ENCODE peak calls at places on chromosomes 4 and X, in five cellular contexts. W is GM18507, Q is NCI-H1694, B is GM04503, D is BJ. H is an unnamed sample.

GRCh38 chr4:186604124-186604627 is 48.8 kb upstream of the MTNR1A start:
- DNase-seq in W (no peak), Q (no peak), D (no peak), B (no peak), H (no peak)

GRCh38 chr4:80101086-80101767 is 28.2 kb upstream of the ANTXR2 start:
- DNase-seq in Q (no peak), D (no peak), W (no peak), B (no peak), H (no peak)

GRCh38 chr4:31557444-31557843 is 837.3 kb downstream of the PCDH7 start:
- DNase-seq in Q (no peak), D (no peak), W (no peak), B (no peak), H (no peak)

GRCh38 chr4:183838987-183839712 is 66.0 kb upstream of the STOX2 start:
- DNase-seq in W (no peak), Q (peak; percentile 31), B (no peak), D (no peak), H (no peak)

GRCh38 chr4:2141022-2141761 is 82.1 kb downstream of the NAT8L start:
- DNase-seq in B (no peak), D (no peak), W (no peak), Q (no peak), H (peak; percentile 35)

GRCh38 chr4:128810331-128810870 is 901 bp downstream of the JADE1 start:
- DNase-seq in W (no peak), B (no peak), D (no peak), Q (no peak), H (no peak)

GRCh38 chr4:112560084-112560483 is 44.1 kb upstream of the NEUROG2 start:
- DNase-seq in W (no peak), Q (no peak), B (no peak), D (no peak), H (no peak)

GRCh38 chr4:41050840-41051775 is 163.2 kb downstream of the APBB2 start:
- DNase-seq in D (no peak), W (no peak), Q (no peak), B (no peak), H (no peak)

GRCh38 chr4:148053298-148054003 is 321.6 kb downstream of the ARHGAP10 start:
- DNase-seq in B (no peak), Q (no peak), W (no peak), D (no peak), H (no peak)

GRCh38 chrX:49233887-49234555 is 881 bp upstream of the CACNA1F start:
- DNase-seq in D (no peak), B (no peak), Q (no peak), W (no peak), H (no peak)

GRCh38 chrX:46577116-46578005 is 3.8 kb downstream of the CHST7 start:
- DNase-seq in D (no peak), W (no peak), B (no peak), Q (no peak), H (no peak)

GRCh38 chrX:119523664-119524184 is 41.5 kb downstream of the STEEP1 start:
- DNase-seq in W (no peak), Q (no peak), B (no peak), D (no peak), H (no peak)

GRCh38 chrX:7266261-7266660 is 118.3 kb upstream of the PUDP start:
- DNase-seq in D (no peak), W (no peak), B (no peak), Q (no peak), H (no peak)

GRCh38 chr4:163165217-163166017 is 1.3 kb downstream of the NAF1 start:
- DNase-seq in B (no peak), D (no peak), W (no peak), Q (no peak), H (no peak)

GRCh38 chr4:15457401-15458201 is 12.1 kb upstream of the CC2D2A start:
- DNase-seq in Q (no peak), W (no peak), D (no peak), B (no peak), H (peak; percentile 20)

GRCh38 chr4:90293320-90293719 is 166.1 kb downstream of the CCSER1 start:
- DNase-seq in D (no peak), W (no peak), Q (no peak), B (no peak), H (no peak)

GRCh38 chrX:341541-342101 is 23.0 kb upstream of the GTPBP6 start:
- DNase-seq in D (no peak), Q (no peak), W (no peak), B (no peak), H (no peak)